ENCODE peak calls at places on chromosomes 13 and 19, in nine cellular contexts. One of them, this sample, is unnamed.

GRCh38 chr19:33156354-33156753 is 24.4 kb downstream of the WDR88 start:
- DNase-seq in mesendoderm: no peak
- DNase-seq in cardiac muscle cell: no peak
- DNase-seq in astrocyte of the cerebellum: no peak
- DNase-seq in RWPE2: no peak
- DNase-seq in esophagus squamous epithelium: no peak
- DNase-seq in cardiac fibroblast: peak; percentile 86
- DNase-seq in lower leg skin: no peak
- DNase-seq in ascending aorta: no peak
- DNase-seq in this sample: peak; percentile 33

GRCh38 chr13:66748712-66749111 is 481.4 kb downstream of the PCDH9 start:
- DNase-seq in RWPE2: no peak
- DNase-seq in cardiac fibroblast: peak; percentile 11
- DNase-seq in mesendoderm: no peak
- DNase-seq in cardiac muscle cell: no peak
- DNase-seq in esophagus squamous epithelium: no peak
- DNase-seq in lower leg skin: no peak
- DNase-seq in astrocyte of the cerebellum: no peak
- DNase-seq in ascending aorta: no peak
- DNase-seq in this sample: no peak

GRCh38 chr13:23440821-23441608 is 7.5 kb upstream of the SACS start:
- DNase-seq in lower leg skin: no peak
- DNase-seq in ascending aorta: no peak
- DNase-seq in cardiac fibroblast: no peak
- DNase-seq in astrocyte of the cerebellum: no peak
- DNase-seq in RWPE2: no peak
- DNase-seq in mesendoderm: no peak
- DNase-seq in esophagus squamous epithelium: no peak
- DNase-seq in cardiac muscle cell: no peak
- DNase-seq in this sample: no peak

GRCh38 chr19:6570754-6571153 is 20.2 kb downstream of the CD70 start:
- DNase-seq in esophagus squamous epithelium: no peak
- DNase-seq in astrocyte of the cerebellum: no peak
- DNase-seq in RWPE2: no peak
- DNase-seq in ascending aorta: no peak
- DNase-seq in lower leg skin: no peak
- DNase-seq in cardiac fibroblast: no peak
- DNase-seq in mesendoderm: no peak
- DNase-seq in cardiac muscle cell: no peak
- DNase-seq in this sample: no peak

GRCh38 chr13:98539655-98540054 is 37.3 kb downstream of the STK24 start:
- DNase-seq in cardiac fibroblast: peak; percentile 67
- DNase-seq in esophagus squamous epithelium: no peak
- DNase-seq in lower leg skin: no peak
- DNase-seq in astrocyte of the cerebellum: no peak
- DNase-seq in RWPE2: no peak
- DNase-seq in cardiac muscle cell: no peak
- DNase-seq in ascending aorta: no peak
- DNase-seq in mesendoderm: no peak
- DNase-seq in this sample: no peak

GRCh38 chr19:41702208-41702651 is 6.2 kb upstream of the CEACAM5 start:
- DNase-seq in RWPE2: no peak
- DNase-seq in ascending aorta: no peak
- DNase-seq in cardiac fibroblast: peak; percentile 57
- DNase-seq in mesendoderm: no peak
- DNase-seq in lower leg skin: no peak
- DNase-seq in cardiac muscle cell: no peak
- DNase-seq in esophagus squamous epithelium: no peak
- DNase-seq in astrocyte of the cerebellum: no peak
- DNase-seq in this sample: peak; percentile 11

GRCh38 chr13:107964356-107964755 is 251.0 kb downstream of the LIG4 start:
- DNase-seq in ascending aorta: no peak
- DNase-seq in mesendoderm: no peak
- DNase-seq in cardiac muscle cell: peak; percentile 1
- DNase-seq in esophagus squamous epithelium: no peak
- DNase-seq in lower leg skin: no peak
- DNase-seq in astrocyte of the cerebellum: no peak
- DNase-seq in RWPE2: no peak
- DNase-seq in cardiac fibroblast: no peak
- DNase-seq in this sample: no peak

GRCh38 chr13:113951246-113951999 is 22.5 kb downstream of the C13orf46 start:
- DNase-seq in lower leg skin: peak; percentile 78
- DNase-seq in ascending aorta: peak; percentile 30
- DNase-seq in mesendoderm: peak; percentile 77
- DNase-seq in cardiac muscle cell: peak; percentile 71
- DNase-seq in astrocyte of the cerebellum: no peak
- DNase-seq in cardiac fibroblast: peak; percentile 79
- DNase-seq in RWPE2: no peak
- DNase-seq in esophagus squamous epithelium: peak; percentile 20
- DNase-seq in this sample: peak; percentile 31

GRCh38 chr19:44401108-44401786 is at the start of gene ZNF285:
- DNase-seq in cardiac muscle cell: peak; percentile 97
- DNase-seq in lower leg skin: peak; percentile 69
- DNase-seq in esophagus squamous epithelium: no peak
- DNase-seq in mesendoderm: peak; percentile 98
- DNase-seq in ascending aorta: peak; percentile 36
- DNase-seq in cardiac fibroblast: peak; percentile 97
- DNase-seq in astrocyte of the cerebellum: peak; percentile 90
- DNase-seq in RWPE2: peak; percentile 95
- DNase-seq in this sample: peak; percentile 92

GRCh38 chr19:10752237-10752912 is 34.5 kb downstream of the DNM2 start:
- DNase-seq in cardiac fibroblast: no peak
- DNase-seq in ascending aorta: no peak
- DNase-seq in astrocyte of the cerebellum: no peak
- DNase-seq in mesendoderm: no peak
- DNase-seq in RWPE2: no peak
- DNase-seq in esophagus squamous epithelium: no peak
- DNase-seq in lower leg skin: no peak
- DNase-seq in cardiac muscle cell: no peak
- DNase-seq in this sample: no peak

GRCh38 chr13:21039097-21039800 is 22.1 kb downstream of the LATS2 start:
- DNase-seq in ascending aorta: no peak
- DNase-seq in esophagus squamous epithelium: no peak
- DNase-seq in mesendoderm: peak; percentile 23
- DNase-seq in lower leg skin: no peak
- DNase-seq in cardiac muscle cell: no peak
- DNase-seq in astrocyte of the cerebellum: no peak
- DNase-seq in cardiac fibroblast: peak; percentile 33
- DNase-seq in RWPE2: no peak
- DNase-seq in this sample: no peak

GRCh38 chr19:48967346-48968178 is 2.5 kb downstream of the FTL start:
- DNase-seq in lower leg skin: no peak
- DNase-seq in cardiac muscle cell: no peak
- DNase-seq in mesendoderm: peak; percentile 70
- DNase-seq in ascending aorta: no peak
- DNase-seq in esophagus squamous epithelium: no peak
- DNase-seq in cardiac fibroblast: peak; percentile 73
- DNase-seq in RWPE2: no peak
- DNase-seq in astrocyte of the cerebellum: no peak
- DNase-seq in this sample: no peak

GRCh38 chr13:25468330-25469178 is 96.8 kb downstream of the ATP8A2 start:
- DNase-seq in astrocyte of the cerebellum: no peak
- DNase-seq in RWPE2: no peak
- DNase-seq in ascending aorta: no peak
- DNase-seq in cardiac muscle cell: peak; percentile 61
- DNase-seq in lower leg skin: no peak
- DNase-seq in cardiac fibroblast: no peak
- DNase-seq in esophagus squamous epithelium: no peak
- DNase-seq in mesendoderm: peak; percentile 70
- DNase-seq in this sample: no peak
- H3K4me3 ChIP-seq in astrocyte of the cerebellum: peak overlapping the region; percentile 42
- H3K4me3 ChIP-seq in RWPE2: peak overlapping the region; percentile 36
- H3K4me3 ChIP-seq in ascending aorta: no peak overlapping the region
- H3K4me3 ChIP-seq in cardiac muscle cell: peak overlapping the region; percentile 16
- H3K4me3 ChIP-seq in lower leg skin: no peak overlapping the region
- H3K4me3 ChIP-seq in cardiac fibroblast: no peak overlapping the region
- H3K4me3 ChIP-seq in esophagus squamous epithelium: no peak overlapping the region
- H3K4me3 ChIP-seq in mesendoderm: peak overlapping the region; percentile 49
- H3K4me3 ChIP-seq in this sample: peak overlapping the region; percentile 49

GRCh38 chr13:52010890-52011689 is at the start of gene ATP7B:
- DNase-seq in esophagus squamous epithelium: no peak
- DNase-seq in mesendoderm: peak; percentile 63
- DNase-seq in RWPE2: no peak
- DNase-seq in cardiac fibroblast: no peak
- DNase-seq in astrocyte of the cerebellum: no peak
- DNase-seq in lower leg skin: no peak
- DNase-seq in ascending aorta: no peak
- DNase-seq in cardiac muscle cell: peak; percentile 52
- DNase-seq in this sample: no peak
- H3K4me3 ChIP-seq in esophagus squamous epithelium: peak within 1 kb of the TSS; percentile 100
- H3K4me3 ChIP-seq in mesendoderm: peak within 1 kb of the TSS; percentile 82
- H3K4me3 ChIP-seq in RWPE2: peak within 1 kb of the TSS; percentile 93
- H3K4me3 ChIP-seq in cardiac fibroblast: peak within 1 kb of the TSS; percentile 96
- H3K4me3 ChIP-seq in astrocyte of the cerebellum: peak within 1 kb of the TSS; percentile 69
- H3K4me3 ChIP-seq in lower leg skin: peak within 1 kb of the TSS; percentile 80
- H3K4me3 ChIP-seq in ascending aorta: peak within 1 kb of the TSS; percentile 73
- H3K4me3 ChIP-seq in cardiac muscle cell: peak within 1 kb of the TSS; percentile 83
- H3K4me3 ChIP-seq in this sample: peak within 1 kb of the TSS; percentile 97

DNA sequence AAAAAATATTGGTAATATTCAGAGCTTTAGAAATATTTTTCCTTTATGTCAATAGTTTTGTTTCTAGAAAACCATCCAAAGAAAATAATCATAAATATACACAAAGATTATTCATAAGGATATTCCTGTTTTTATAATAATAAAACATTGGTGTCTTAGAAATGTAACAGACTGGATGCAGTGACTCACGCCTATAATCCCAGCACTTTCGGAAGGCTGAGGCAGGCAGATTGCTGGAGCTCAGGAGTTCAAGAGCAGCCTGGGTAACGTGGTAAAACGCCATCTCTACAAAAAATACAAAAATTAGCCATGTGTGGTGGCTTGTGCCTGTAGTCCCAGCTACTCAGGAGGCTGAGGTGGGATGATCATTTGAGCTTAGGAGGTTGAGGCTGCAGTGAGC is 106.8 kb downstream of the DHRS12 start:
- DNase-seq in mesendoderm: no peak
- DNase-seq in cardiac fibroblast: peak; percentile 61
- DNase-seq in RWPE2: no peak
- DNase-seq in esophagus squamous epithelium: no peak
- DNase-seq in lower leg skin: no peak
- DNase-seq in astrocyte of the cerebellum: no peak
- DNase-seq in ascending aorta: no peak
- DNase-seq in cardiac muscle cell: no peak
- DNase-seq in this sample: peak; percentile 67
- H3K4me3 ChIP-seq in mesendoderm: no peak overlapping the region
- H3K4me3 ChIP-seq in cardiac fibroblast: no peak overlapping the region
- H3K4me3 ChIP-seq in RWPE2: no peak overlapping the region
- H3K4me3 ChIP-seq in esophagus squamous epithelium: no peak overlapping the region
- H3K4me3 ChIP-seq in lower leg skin: no peak overlapping the region
- H3K4me3 ChIP-seq in astrocyte of the cerebellum: no peak overlapping the region
- H3K4me3 ChIP-seq in ascending aorta: no peak overlapping the region
- H3K4me3 ChIP-seq in cardiac muscle cell: no peak overlapping the region
- H3K4me3 ChIP-seq in this sample: no peak overlapping the region

GRCh38 chr19:37930416-37930815 is 23.4 kb downstream of the SIPA1L3 start:
- DNase-seq in lower leg skin: no peak
- DNase-seq in cardiac muscle cell: no peak
- DNase-seq in cardiac fibroblast: peak; percentile 51
- DNase-seq in astrocyte of the cerebellum: no peak
- DNase-seq in mesendoderm: no peak
- DNase-seq in esophagus squamous epithelium: no peak
- DNase-seq in RWPE2: no peak
- DNase-seq in ascending aorta: no peak
- DNase-seq in this sample: peak; percentile 7

GRCh38 chr19:37932985-37933953 is 26.3 kb downstream of the SIPA1L3 start:
- DNase-seq in esophagus squamous epithelium: no peak
- DNase-seq in cardiac muscle cell: no peak
- DNase-seq in cardiac fibroblast: peak; percentile 49
- DNase-seq in mesendoderm: peak; percentile 28
- DNase-seq in RWPE2: peak; percentile 76
- DNase-seq in ascending aorta: no peak
- DNase-seq in astrocyte of the cerebellum: no peak
- DNase-seq in lower leg skin: no peak
- DNase-seq in this sample: no peak

GRCh38 chr19:37933965-37934364 is 27.0 kb downstream of the SIPA1L3 start:
- DNase-seq in RWPE2: no peak
- DNase-seq in cardiac muscle cell: peak; percentile 89
- DNase-seq in astrocyte of the cerebellum: peak; percentile 33
- DNase-seq in mesendoderm: peak; percentile 41
- DNase-seq in lower leg skin: no peak
- DNase-seq in cardiac fibroblast: peak; percentile 72
- DNase-seq in ascending aorta: no peak
- DNase-seq in esophagus squamous epithelium: no peak
- DNase-seq in this sample: peak; percentile 45

GRCh38 chr19:37929512-37929911 is 22.5 kb downstream of the SIPA1L3 start:
- DNase-seq in esophagus squamous epithelium: no peak
- DNase-seq in RWPE2: no peak
- DNase-seq in ascending aorta: no peak
- DNase-seq in cardiac fibroblast: no peak
- DNase-seq in astrocyte of the cerebellum: no peak
- DNase-seq in cardiac muscle cell: no peak
- DNase-seq in lower leg skin: no peak
- DNase-seq in mesendoderm: no peak
- DNase-seq in this sample: no peak

GRCh38 chr19:37931941-37932655 is 25.1 kb downstream of the SIPA1L3 start:
- DNase-seq in mesendoderm: peak; percentile 87
- DNase-seq in cardiac muscle cell: peak; percentile 61
- DNase-seq in esophagus squamous epithelium: no peak
- DNase-seq in ascending aorta: no peak
- DNase-seq in cardiac fibroblast: peak; percentile 51
- DNase-seq in RWPE2: peak; percentile 84
- DNase-seq in astrocyte of the cerebellum: peak; percentile 67
- DNase-seq in lower leg skin: peak; percentile 75
- DNase-seq in this sample: peak; percentile 68
- H3K4me3 ChIP-seq in mesendoderm: no peak overlapping the region
- H3K4me3 ChIP-seq in cardiac muscle cell: no peak overlapping the region
- H3K4me3 ChIP-seq in esophagus squamous epithelium: peak overlapping the region; percentile 11
- H3K4me3 ChIP-seq in ascending aorta: no peak overlapping the region
- H3K4me3 ChIP-seq in cardiac fibroblast: no peak overlapping the region
- H3K4me3 ChIP-seq in RWPE2: peak overlapping the region; percentile 0
- H3K4me3 ChIP-seq in astrocyte of the cerebellum: peak overlapping the region; percentile 31
- H3K4me3 ChIP-seq in lower leg skin: no peak overlapping the region
- H3K4me3 ChIP-seq in this sample: peak overlapping the region; percentile 43

GRCh38 chr19:19361075-19361594 is 40.5 kb downstream of the MAU2 start:
- DNase-seq in mesendoderm: peak; percentile 92
- DNase-seq in cardiac fibroblast: peak; percentile 95
- DNase-seq in RWPE2: no peak
- DNase-seq in cardiac muscle cell: peak; percentile 84
- DNase-seq in astrocyte of the cerebellum: peak; percentile 65
- DNase-seq in ascending aorta: no peak
- DNase-seq in lower leg skin: peak; percentile 79
- DNase-seq in esophagus squamous epithelium: no peak
- DNase-seq in this sample: peak; percentile 89
- H3K4me3 ChIP-seq in mesendoderm: no peak overlapping the region
- H3K4me3 ChIP-seq in cardiac fibroblast: no peak overlapping the region
- H3K4me3 ChIP-seq in RWPE2: no peak overlapping the region
- H3K4me3 ChIP-seq in cardiac muscle cell: no peak overlapping the region
- H3K4me3 ChIP-seq in astrocyte of the cerebellum: no peak overlapping the region
- H3K4me3 ChIP-seq in ascending aorta: no peak overlapping the region
- H3K4me3 ChIP-seq in lower leg skin: no peak overlapping the region
- H3K4me3 ChIP-seq in esophagus squamous epithelium: no peak overlapping the region
- H3K4me3 ChIP-seq in this sample: no peak overlapping the region

DNA sequence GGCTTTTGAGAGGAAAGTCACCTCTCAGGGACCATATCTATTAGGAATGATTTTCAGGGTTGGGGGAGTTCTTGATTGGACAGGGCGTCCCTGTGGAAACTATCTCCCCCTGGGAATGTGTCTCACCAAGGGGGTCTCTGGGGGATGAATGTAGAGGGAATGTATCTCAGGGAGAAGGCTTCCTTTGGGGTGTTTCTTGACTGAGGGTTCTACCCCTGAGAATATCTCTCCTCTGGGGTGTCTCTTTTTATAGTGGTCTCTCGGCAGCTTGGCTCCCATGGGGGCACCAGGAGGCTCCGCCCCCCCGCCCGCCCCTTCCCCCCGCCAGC is 997 bp downstream of the RTBDN start:
- DNase-seq in cardiac muscle cell: no peak
- DNase-seq in mesendoderm: no peak
- DNase-seq in RWPE2: no peak
- DNase-seq in lower leg skin: no peak
- DNase-seq in ascending aorta: no peak
- DNase-seq in esophagus squamous epithelium: no peak
- DNase-seq in cardiac fibroblast: no peak
- DNase-seq in astrocyte of the cerebellum: no peak
- DNase-seq in this sample: no peak
- H3K4me3 ChIP-seq in cardiac muscle cell: peak overlapping the region; percentile 53
- H3K4me3 ChIP-seq in mesendoderm: no peak overlapping the region
- H3K4me3 ChIP-seq in RWPE2: peak overlapping the region; percentile 47
- H3K4me3 ChIP-seq in lower leg skin: no peak overlapping the region
- H3K4me3 ChIP-seq in ascending aorta: peak overlapping the region; percentile 45
- H3K4me3 ChIP-seq in esophagus squamous epithelium: peak overlapping the region; percentile 18
- H3K4me3 ChIP-seq in cardiac fibroblast: no peak overlapping the region
- H3K4me3 ChIP-seq in astrocyte of the cerebellum: no peak overlapping the region
- H3K4me3 ChIP-seq in this sample: no peak overlapping the region

This sample was measured in brain microvascular endothelial cell.